ENCODE peak calls at places on chromosomes 3 and 15, in five cellular contexts. B, K, D, P and V are unnamed samples.

GRCh38 chr3:4067893-4068292 is 235.3 kb upstream of the SETMAR start:
- DNase-seq in B (no peak), K (no peak), D (no peak), P (no peak), V (no peak)

GRCh38 chr15:39552546-39552945 is 28.3 kb upstream of the THBS1 start:
- DNase-seq in B (peak), K (no peak), D (no peak), P (no peak), V (peak)

GRCh38 chr3:42749025-42749752 is 23.9 kb downstream of the CCDC13 start:
- DNase-seq in B (no peak), K (peak), D (no peak), P (no peak), V (peak)

GRCh38 chr15:71054286-71054952 is 60.9 kb upstream of the THSD4 start:
- DNase-seq in B (no peak), K (no peak), D (no peak), P (no peak), V (no peak)

GRCh38 chr15:66702770-66703539 is 919 bp downstream of the SMAD6 start:
- DNase-seq in B (no peak), K (peak), D (peak), P (no peak), V (no peak)

GRCh38 chr3:12049675-12050074 is 45.5 kb downstream of the SYN2 start:
- DNase-seq in B (no peak), K (no peak), D (peak), P (no peak), V (no peak)

GRCh38 chr3:134378384-134378783 is 4.1 kb upstream of the AMOTL2 start:
- DNase-seq in B (no peak), K (peak), D (peak), P (no peak), V (peak)

GRCh38 chr3:4750306-4751056 is 228.8 kb upstream of the BHLHE40 start:
- DNase-seq in B (no peak), K (no peak), D (no peak), P (no peak), V (no peak)

GRCh38 chr3:71398157-71398836 is 185.2 kb downstream of the FOXP1 start:
- DNase-seq in B (no peak), K (no peak), D (no peak), P (no peak), V (no peak)

GRCh38 chr3:143002083-143002712 is 828 bp downstream of the U2SURP start:
- DNase-seq in B (no peak), K (no peak), D (peak), P (no peak), V (no peak)

GRCh38 chr3:128167646-128167972 is 14.3 kb downstream of the EEFSEC start:
- DNase-seq in B (no peak), K (no peak), D (no peak), P (no peak), V (no peak)

GRCh38 chr3:39202094-39202493 is 9.7 kb upstream of the XIRP1 start:
- DNase-seq in B (no peak), K (no peak), D (no peak), P (no peak), V (no peak)

GRCh38 chr15:52997123-52997522 is 207.0 kb upstream of the ONECUT1 start:
- DNase-seq in B (no peak), K (no peak), D (no peak), P (no peak), V (no peak)

GRCh38 chr3:197499427-197499826 is 56.3 kb downstream of the BDH1 start:
- DNase-seq in B (no peak), K (peak), D (no peak), P (no peak), V (no peak)

GRCh38 chr15:89521605-89522004 is 25.2 kb upstream of the RHCG start:
- DNase-seq in B (peak), K (no peak), D (no peak), P (no peak), V (no peak)

GRCh38 chr3:155244699-155245098 is 48.8 kb downstream of the STRIT1 start:
- DNase-seq in B (no peak), K (no peak), D (no peak), P (no peak), V (no peak)

GRCh38 chr3:126005951-126006350 is 37.0 kb downstream of the ROPN1B start:
- DNase-seq in B (no peak), K (no peak), D (no peak), P (no peak), V (no peak)

GRCh38 chr3:141707741-141708203 is 30.3 kb upstream of the RNF7 start:
- DNase-seq in B (peak), K (no peak), D (no peak), P (no peak), V (no peak)
- H3K27ac ChIP-seq in B (no peak), K (no peak), D (no peak), P (no peak), V (peak)

GRCh38 chr3:14847613-14848541 is 29.1 kb downstream of the FGD5 start:
- DNase-seq in B (no peak), K (peak), D (peak), P (no peak), V (no peak)
- TF ChIP-seq POLR2AphosphoS5 in B (no peak), K (no peak), D (peak), P (no peak), V (no peak)

DNA sequence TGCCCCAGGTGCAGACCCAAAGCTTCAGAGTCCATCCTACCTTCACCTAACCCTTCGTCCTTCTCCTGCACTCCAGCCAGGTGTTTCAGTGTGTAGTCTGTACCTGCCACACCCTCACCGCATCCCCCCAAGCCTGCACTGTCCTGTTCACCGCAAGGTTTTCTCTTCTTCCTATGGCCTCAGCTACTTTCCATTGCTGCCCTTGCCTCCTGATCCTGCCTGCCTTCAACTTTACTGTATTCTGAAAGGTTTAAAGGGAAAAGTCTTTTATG is 9.3 kb downstream of the GPR160 start:
- DNase-seq in B (no peak), K (no peak), D (no peak), P (no peak), V (no peak)
- H3K27ac ChIP-seq in B (no peak), K (peak), D (no peak), P (peak), V (no peak)

GRCh38 chr3:48466386-48467109 is 20.0 kb downstream of the ATRIP start:
- DNase-seq in B (no peak), K (peak), D (no peak), P (no peak), V (no peak)

GRCh38 chr3:48468329-48468731 is 21.8 kb downstream of the ATRIP start:
- DNase-seq in B (no peak), K (peak), D (no peak), P (no peak), V (no peak)

GRCh38 chr3:48469046-48469915 is 22.7 kb downstream of the ATRIP start:
- DNase-seq in B (no peak), K (no peak), D (no peak), P (no peak), V (no peak)

GRCh38 chr3:48467110-48467454 is 20.5 kb downstream of the ATRIP start:
- DNase-seq in B (no peak), K (no peak), D (no peak), P (no peak), V (no peak)

GRCh38 chr3:48467473-48468267 is 21.1 kb downstream of the ATRIP start:
- DNase-seq in B (no peak), K (no peak), D (no peak), P (no peak), V (no peak)
- TF ChIP-seq POLR2AphosphoS5 in B (no peak), K (no peak), D (no peak), P (no peak), V (no peak)

DNA sequence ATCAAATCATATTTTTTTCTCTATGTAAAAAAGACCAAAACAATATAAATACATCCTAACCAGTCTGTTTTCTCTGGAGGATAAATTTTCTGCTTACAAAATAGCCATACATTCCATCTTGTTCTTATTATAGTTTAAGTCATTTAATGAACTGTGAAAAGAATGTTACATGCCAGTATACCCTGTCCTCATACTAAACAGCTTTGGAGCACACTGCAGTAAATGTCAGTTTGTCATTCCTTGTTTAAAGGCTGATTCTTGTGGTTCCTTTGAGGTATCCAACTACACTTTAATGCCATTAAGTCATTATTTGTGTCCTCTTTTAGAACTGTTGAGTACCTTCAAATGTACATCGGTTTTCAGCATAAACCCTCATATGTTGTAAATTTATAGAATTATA is 52.7 kb upstream of the DCBLD2 start:
- DNase-seq in B (no peak), K (no peak), D (no peak), P (no peak), V (no peak)
- H3K27ac ChIP-seq in B (no peak), K (no peak), D (no peak), P (no peak), V (no peak)

GRCh38 chr3:179495483-179495882 is 44.2 kb upstream of the GNB4 start:
- DNase-seq in B (peak), K (no peak), D (no peak), P (no peak), V (no peak)
- TF ChIP-seq POLR2AphosphoS5 in B (no peak), K (no peak), D (no peak), P (no peak), V (no peak)

DNA sequence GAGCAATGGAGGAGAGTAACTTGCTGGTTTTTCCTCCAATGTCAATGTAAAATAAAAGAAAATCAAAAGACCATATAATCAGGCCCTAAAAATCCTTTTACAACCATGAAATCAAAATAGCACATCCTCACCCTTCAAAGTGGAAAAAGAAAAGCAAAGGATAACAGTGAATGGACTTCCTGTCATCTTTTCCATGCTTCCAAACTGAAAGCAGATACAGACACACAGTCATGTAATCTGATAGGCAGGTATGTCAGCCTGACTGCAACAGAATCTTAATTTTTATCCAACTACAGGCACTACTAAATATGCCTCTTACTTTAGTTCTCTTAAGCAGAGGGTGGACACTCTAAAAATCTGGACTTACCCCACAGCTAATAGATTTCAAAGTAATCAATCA is 27.8 kb upstream of the IGDCC4 start:
- DNase-seq in B (no peak), K (no peak), D (no peak), P (no peak), V (no peak)
- H3K27ac ChIP-seq in B (no peak), K (no peak), D (no peak), P (no peak), V (no peak)

DNA sequence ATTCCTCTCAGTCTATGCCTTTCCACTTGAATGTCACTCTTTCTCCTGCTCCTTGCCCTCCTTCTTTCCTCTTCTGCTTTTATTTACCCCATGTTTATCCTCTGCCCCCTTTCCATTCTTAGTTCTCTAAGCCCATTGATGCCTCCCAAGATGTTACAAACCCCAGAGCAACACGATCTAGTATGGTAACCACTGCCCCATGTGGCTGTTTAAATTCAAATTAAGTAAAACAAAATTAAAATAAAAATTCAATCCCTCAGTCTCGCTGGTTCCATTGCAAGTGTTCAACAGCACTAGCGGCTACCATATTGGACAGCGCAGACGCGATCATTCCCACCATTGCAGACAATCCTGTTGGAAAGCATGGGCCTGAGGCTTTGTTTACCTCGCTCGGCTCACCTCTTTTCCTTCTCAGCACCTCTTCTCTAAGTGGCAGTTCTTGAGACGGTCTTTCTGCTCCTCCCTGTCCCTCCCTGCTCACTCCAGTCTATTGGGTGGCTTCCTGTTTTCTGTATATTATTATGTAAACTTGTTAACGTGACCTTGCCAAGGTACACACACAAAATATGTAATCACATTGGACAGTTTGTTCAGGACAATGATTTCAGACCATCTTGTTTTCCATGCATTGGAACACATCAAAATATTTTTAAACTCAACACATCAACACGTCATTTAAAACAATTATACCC is 21.8 kb upstream of the CA12 start:
- DNase-seq in B (no peak), K (no peak), D (no peak), P (no peak), V (no peak)
- TF ChIP-seq POLR2AphosphoS5 in B (no peak), K (no peak), D (no peak), P (no peak), V (no peak)